ENCODE peak calls at places on chromosomes 2 and 18, in six cellular contexts. U is stomach, N is breast epithelium, H is ovary, W is right lobe of liver, Q is H54. G is an unnamed sample.

GRCh38 chr18:61949946-61950345 is 57.1 kb upstream of the RNF152 start:
- DNase-seq in U (no peak), N (peak), H (no peak), W (no peak), Q (no peak), G (peak)

GRCh38 chr2:178514664-178515063 is 34.4 kb downstream of the PLEKHA3 start:
- DNase-seq in U (no peak), N (no peak), H (no peak), W (no peak), Q (peak), G (no peak)

GRCh38 chr2:108974674-108975073 is 14.3 kb downstream of the EDAR start:
- DNase-seq in U (no peak), N (no peak), H (no peak), W (no peak), Q (no peak), G (no peak)

GRCh38 chr2:118495278-118495677 is 352.2 kb downstream of the EN1 start:
- DNase-seq in U (no peak), N (no peak), H (no peak), W (no peak), Q (no peak), G (no peak)

GRCh38 chr18:44626807-44627206 is 53.9 kb upstream of the SETBP1 start:
- DNase-seq in U (no peak), N (no peak), H (no peak), W (no peak), Q (no peak), G (no peak)

GRCh38 chr2:584863-585823 is 92.1 kb downstream of the TMEM18 start:
- DNase-seq in U (no peak), N (peak), H (no peak), W (no peak), Q (no peak), G (peak)

GRCh38 chr2:44342854-44343253 is 18.4 kb downstream of the PREPL start:
- DNase-seq in U (no peak), N (no peak), H (no peak), W (no peak), Q (no peak), G (no peak)

GRCh38 chr2:237259201-237259600 is 154.8 kb downstream of the COL6A3 start:
- DNase-seq in U (no peak), N (no peak), H (no peak), W (no peak), Q (no peak), G (no peak)

GRCh38 chr18:77080283-77080682 is 52.3 kb downstream of the MBP start:
- DNase-seq in U (no peak), N (no peak), H (no peak), W (no peak), Q (no peak), G (no peak)

GRCh38 chr2:165793161-165793778 is 777 bp downstream of the GALNT3 start:
- DNase-seq in U (peak), N (peak), H (peak), W (peak), Q (no peak), G (no peak)

GRCh38 chr18:23943903-23944624 is 70.5 kb upstream of the TTC39C start:
- DNase-seq in U (no peak), N (no peak), H (no peak), W (no peak), Q (no peak), G (no peak)

GRCh38 chr2:121140734-121141133 is 144.3 kb downstream of the TFCP2L1 start:
- DNase-seq in U (no peak), N (no peak), H (no peak), W (no peak), Q (no peak), G (no peak)

GRCh38 chr2:170842785-170843184 is 26.1 kb downstream of the GAD1 start:
- DNase-seq in U (no peak), N (no peak), H (no peak), W (no peak), Q (no peak), G (no peak)

GRCh38 chr2:74532222-74532621 is 2.5 kb downstream of the HTRA2 start:
- DNase-seq in U (no peak), N (no peak), H (no peak), W (no peak), Q (no peak), G (no peak)

GRCh38 chr2:145325485-145325884 is 805.6 kb upstream of the ZEB2 start:
- DNase-seq in U (no peak), N (no peak), H (no peak), W (no peak), Q (no peak), G (no peak)

GRCh38 chr2:221124542-221125235 is 447.4 kb downstream of the EPHA4 start:
- DNase-seq in U (no peak), N (peak), H (no peak), W (no peak), Q (peak), G (no peak)

GRCh38 chr2:1769703-1770422 is 25.5 kb upstream of the PXDN start:
- DNase-seq in U (peak), N (peak), H (peak), W (no peak), Q (peak), G (peak)

GRCh38 chr2:38648107-38648761 is 17.7 kb upstream of the GALM start:
- DNase-seq in U (no peak), N (no peak), H (no peak), W (no peak), Q (no peak), G (no peak)

GRCh38 chr2:30915485-30915884 is 108.2 kb upstream of the CAPN13 start:
- DNase-seq in U (peak), N (no peak), H (no peak), W (no peak), Q (no peak), G (no peak)

GRCh38 chr2:129877795-129878775 is 101.4 kb upstream of the RAB6C start:
- DNase-seq in U (peak), N (peak), H (no peak), W (no peak), Q (peak), G (peak)

GRCh38 chr2:144596074-144596871 is 76.4 kb upstream of the ZEB2 start:
- DNase-seq in U (no peak), N (no peak), H (no peak), W (no peak), Q (peak), G (no peak)

GRCh38 chr2:97706112-97706511 is 7.3 kb upstream of the ZAP70 start:
- DNase-seq in U (no peak), N (no peak), H (no peak), W (peak), Q (no peak), G (no peak)

GRCh38 chr18:34647251-34647650 is 62.8 kb upstream of the DTNA start:
- DNase-seq in U (no peak), N (no peak), H (no peak), W (no peak), Q (no peak), G (no peak)

GRCh38 chr2:147100406-147101035 is 744.3 kb upstream of the ACVR2A start:
- DNase-seq in U (no peak), N (no peak), H (no peak), W (no peak), Q (no peak), G (no peak)

GRCh38 chr2:33056170-33056569 is 109.4 kb downstream of the LTBP1 start:
- DNase-seq in U (no peak), N (no peak), H (no peak), W (no peak), Q (no peak), G (no peak)

GRCh38 chr18:519019-519879 is 18.7 kb upstream of the COLEC12 start:
- DNase-seq in U (peak), N (no peak), H (peak), W (no peak), Q (no peak), G (peak)

GRCh38 chr2:25292408-25292807 is 49.3 kb downstream of the DNMT3A start:
- DNase-seq in U (no peak), N (no peak), H (no peak), W (no peak), Q (no peak), G (no peak)

GRCh38 chr2:121532894-121533293 is 2.2 kb downstream of the RNU4ATAC start:
- DNase-seq in U (no peak), N (no peak), H (no peak), W (no peak), Q (no peak), G (no peak)

GRCh38 chr2:75729861-75730260 is 19.1 kb upstream of the GCFC2 start:
- DNase-seq in U (no peak), N (no peak), H (no peak), W (no peak), Q (no peak), G (no peak)

GRCh38 chr2:47344890-47345583 is 57.9 kb upstream of the MSH2 start:
- DNase-seq in U (peak), N (peak), H (peak), W (peak), Q (peak), G (peak)

GRCh38 chr2:71252862-71253261 is 26.0 kb upstream of the PAIP2B start:
- DNase-seq in U (no peak), N (no peak), H (no peak), W (no peak), Q (no peak), G (no peak)

GRCh38 chr2:181036848-181037603 is 56.6 kb downstream of the UBE2E3 start:
- DNase-seq in U (no peak), N (no peak), H (no peak), W (no peak), Q (no peak), G (no peak)

GRCh38 chr2:136225950-136226835 is 108.2 kb upstream of the CXCR4 start:
- DNase-seq in U (no peak), N (no peak), H (no peak), W (no peak), Q (no peak), G (no peak)

GRCh38 chr18:63646916-63647315 is 2.9 kb upstream of the SERPINB4 start:
- DNase-seq in U (no peak), N (no peak), H (no peak), W (no peak), Q (no peak), G (no peak)

GRCh38 chr18:3773303-3773702 is 323.3 kb downstream of the TGIF1 start:
- DNase-seq in U (no peak), N (no peak), H (no peak), W (no peak), Q (no peak), G (no peak)

GRCh38 chr2:64904405-64905329 is 84.5 kb upstream of the SLC1A4 start:
- DNase-seq in U (no peak), N (no peak), H (no peak), W (no peak), Q (no peak), G (no peak)

GRCh38 chr2:43518182-43518581 is 77.7 kb downstream of the THADA start:
- DNase-seq in U (no peak), N (no peak), H (no peak), W (no peak), Q (no peak), G (no peak)

GRCh38 chr18:75249672-75250470 is 39.3 kb downstream of the TSHZ1 start:
- DNase-seq in U (no peak), N (no peak), H (peak), W (no peak), Q (no peak), G (peak)

GRCh38 chr2:11187083-11187619 is 31.9 kb downstream of the SLC66A3 start:
- DNase-seq in U (no peak), N (no peak), H (no peak), W (no peak), Q (no peak), G (no peak)

GRCh38 chr18:38695559-38696270 is 1130.1 kb upstream of the CELF4 start:
- DNase-seq in U (no peak), N (no peak), H (no peak), W (no peak), Q (no peak), G (no peak)

GRCh38 chr2:233853883-233854240 is 473 bp downstream of the HJURP start:
- DNase-seq in U (no peak), N (no peak), H (no peak), W (no peak), Q (no peak), G (no peak)

GRCh38 chr2:233853353-233853752 is 982 bp downstream of the HJURP start:
- DNase-seq in U (peak), N (no peak), H (no peak), W (no peak), Q (no peak), G (no peak)

GRCh38 chr2:233855345-233855744 is 1.0 kb upstream of the HJURP start:
- DNase-seq in U (no peak), N (no peak), H (no peak), W (no peak), Q (no peak), G (no peak)

GRCh38 chr2:233856184-233856583 is 1.8 kb upstream of the HJURP start:
- DNase-seq in U (no peak), N (no peak), H (no peak), W (no peak), Q (no peak), G (no peak)

DNA sequence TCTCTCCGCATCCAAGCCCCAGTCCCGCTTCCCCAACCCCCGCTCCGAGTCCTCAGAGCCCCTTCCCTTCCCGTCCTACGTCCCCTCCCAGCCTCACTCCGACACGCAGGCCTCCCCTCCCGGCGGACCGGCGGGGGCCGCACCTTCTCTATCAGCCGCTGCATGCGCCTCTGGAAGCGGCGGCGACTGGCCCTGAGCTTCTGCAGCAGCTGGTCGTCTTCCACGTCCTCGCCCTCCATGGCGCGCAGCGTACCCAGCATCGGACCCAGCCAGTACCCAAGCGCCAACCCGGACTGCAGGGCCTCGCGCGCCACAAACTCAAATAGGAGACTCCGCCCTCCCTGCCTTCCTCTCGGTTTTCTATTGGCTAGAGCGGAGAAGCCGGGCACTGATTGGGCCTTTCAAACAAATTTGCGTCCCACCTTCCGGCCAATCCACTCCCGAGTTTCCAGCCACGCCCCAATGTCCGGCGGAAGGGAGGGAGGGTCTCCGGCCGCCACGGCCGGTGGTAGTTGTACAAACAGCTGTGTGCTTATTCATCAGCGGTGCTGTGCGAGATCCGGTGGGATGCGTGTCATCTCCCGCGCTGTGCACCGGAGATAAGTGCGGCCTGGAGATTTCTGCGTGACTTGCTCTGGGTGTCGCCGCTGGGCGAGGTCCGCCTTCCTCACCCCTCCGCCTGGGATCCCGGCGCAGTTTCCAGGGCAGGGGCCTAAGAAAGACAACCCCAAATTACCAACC is at the start of gene HJURP:
- DNase-seq in U (peak), N (peak), H (peak), W (peak), Q (peak), G (peak)
- TF ChIP-seq POLR2A in U (no peak), N (no peak), H (no peak), W (peak), Q (peak), G (peak)

DNA sequence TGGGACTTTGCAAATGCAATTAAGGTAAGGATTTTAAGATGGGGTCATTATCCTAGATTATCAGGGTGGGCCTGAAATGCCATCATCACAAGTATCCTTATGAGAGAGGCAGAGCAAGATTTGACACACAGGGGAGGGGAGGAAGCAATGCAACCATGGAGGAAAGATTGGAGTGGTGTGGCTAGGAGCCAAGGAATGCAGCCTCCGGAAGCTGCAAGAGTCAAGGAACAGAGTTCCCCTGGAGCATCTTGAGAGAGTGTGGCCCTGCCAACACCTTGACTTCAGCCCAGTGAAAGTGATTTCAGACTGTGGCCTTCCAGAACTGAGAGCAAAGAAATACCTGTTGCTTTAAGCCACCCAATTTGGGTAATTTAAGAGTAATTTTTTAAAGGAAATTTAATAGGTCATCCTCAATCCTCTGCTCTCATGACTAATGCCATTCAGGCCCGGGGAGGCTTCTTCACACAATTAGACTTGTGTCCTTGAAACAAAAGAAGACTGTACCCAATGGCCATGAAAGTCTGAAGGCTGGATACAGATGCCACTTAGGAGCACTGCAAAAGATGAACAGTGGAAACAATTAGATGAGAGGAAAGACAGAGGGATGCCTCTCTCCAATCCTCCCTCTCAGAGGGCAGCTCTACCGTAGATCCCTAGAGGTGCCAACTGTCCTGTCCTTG is 250.3 kb upstream of the ID2 start:
- DNase-seq in U (no peak), N (peak), H (no peak), W (no peak), Q (no peak), G (no peak)
- TF ChIP-seq POLR2A in U (no peak), N (no peak), H (no peak), W (no peak), Q (no peak), G (no peak)

GRCh38 chr2:105953942-105954341 is 209.2 kb downstream of the NCK2 start:
- DNase-seq in U (no peak), N (no peak), H (no peak), W (no peak), Q (no peak), G (no peak)
- TF ChIP-seq POLR2A in U (no peak), N (no peak), H (no peak), W (no peak), Q (no peak), G (no peak)

DNA sequence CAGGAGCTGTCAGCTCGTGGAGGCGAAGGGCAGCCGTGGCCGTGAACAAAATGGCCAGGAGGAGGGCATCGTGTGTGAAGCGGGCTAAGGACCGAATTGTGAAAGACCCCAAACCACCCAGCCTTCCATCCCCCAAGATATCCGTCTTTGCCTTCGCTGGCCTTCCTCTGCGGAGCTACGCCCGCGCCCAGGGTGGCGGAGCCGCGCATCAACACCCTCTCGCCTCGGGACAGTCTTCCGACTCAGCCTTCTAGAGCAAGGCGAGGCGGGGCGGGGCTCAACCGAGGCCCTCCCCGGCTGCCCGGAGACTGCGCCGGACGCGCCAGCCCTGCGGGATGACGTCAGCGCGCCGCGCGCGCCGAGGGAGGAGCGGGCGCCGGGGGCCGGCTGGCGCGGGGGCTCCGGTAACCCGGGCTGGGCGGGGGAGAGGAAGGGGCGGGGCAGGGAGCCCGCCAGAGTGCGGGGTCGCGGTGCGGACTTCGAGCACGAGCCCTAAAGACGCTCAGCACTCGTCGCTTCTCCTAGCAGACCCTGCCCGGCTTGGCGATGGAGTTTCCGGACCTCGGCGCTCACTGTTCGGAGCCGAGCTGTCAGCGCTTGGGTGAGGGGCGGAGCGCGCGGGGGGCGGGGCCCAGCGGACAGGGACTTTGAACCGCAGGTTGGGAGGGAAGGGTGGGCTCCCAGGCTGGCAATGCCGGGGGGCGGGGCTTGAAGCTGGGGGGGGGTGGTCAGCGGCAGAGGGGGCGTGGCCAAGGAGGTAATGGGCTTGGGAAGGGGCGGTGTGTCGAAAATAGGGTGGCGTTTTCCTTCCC is at the start of gene ZFAND2B:
- DNase-seq in U (peak), N (peak), H (peak), W (peak), Q (peak), G (peak)
- TF ChIP-seq POLR2A in U (no peak), N (peak), H (peak), W (peak), Q (peak), G (peak)

G was measured in uterus.